ENCODE peak calls at places on chromosomes 3 and 15, in ten cellular contexts. One of them, this sample, is unnamed.

GRCh38 chr15:78282324-78282723 is 17.1 kb downstream of the SKIC8 start:
- DNase-seq in left ventricle myocardium superior: no peak
- DNase-seq in EL: peak
- DNase-seq in activated CD4-positive, CD25-positive, alpha-beta regulatory T cell treated with anti-CD3 and anti-CD28 coated beads, Interleukin-2, amount 50 U/mL, for 16 hours: no peak
- DNase-seq in NCI-H345: no peak
- DNase-seq in body of pancreas: no peak
- DNase-seq in effector memory CD4-positive, alpha-beta T cell: no peak
- DNase-seq in midbrain: no peak
- DNase-seq in HCEC 1CT: peak
- DNase-seq in NCI-H1092 treated with DMSO at 0.1 percent for 48 hours: no peak
- DNase-seq in this sample: no peak

GRCh38 chr3:20225769-20226168 is 39.8 kb upstream of the SGO1 start:
- DNase-seq in left ventricle myocardium superior: no peak
- DNase-seq in EL: peak
- DNase-seq in activated CD4-positive, CD25-positive, alpha-beta regulatory T cell treated with anti-CD3 and anti-CD28 coated beads, Interleukin-2, amount 50 U/mL, for 16 hours: no peak
- DNase-seq in NCI-H345: peak
- DNase-seq in body of pancreas: no peak
- DNase-seq in effector memory CD4-positive, alpha-beta T cell: no peak
- DNase-seq in midbrain: peak
- DNase-seq in HCEC 1CT: no peak
- DNase-seq in NCI-H1092 treated with DMSO at 0.1 percent for 48 hours: peak
- DNase-seq in this sample: no peak

GRCh38 chr15:66901336-66902100 is 163.9 kb upstream of the SMAD3 start:
- DNase-seq in left ventricle myocardium superior: no peak
- DNase-seq in EL: peak
- DNase-seq in activated CD4-positive, CD25-positive, alpha-beta regulatory T cell treated with anti-CD3 and anti-CD28 coated beads, Interleukin-2, amount 50 U/mL, for 16 hours: no peak
- DNase-seq in NCI-H345: no peak
- DNase-seq in body of pancreas: no peak
- DNase-seq in effector memory CD4-positive, alpha-beta T cell: no peak
- DNase-seq in midbrain: no peak
- DNase-seq in HCEC 1CT: peak
- DNase-seq in NCI-H1092 treated with DMSO at 0.1 percent for 48 hours: no peak
- DNase-seq in this sample: no peak

GRCh38 chr15:62475595-62475994 is 310.5 kb upstream of the C2CD4B start:
- DNase-seq in left ventricle myocardium superior: no peak
- DNase-seq in EL: no peak
- DNase-seq in activated CD4-positive, CD25-positive, alpha-beta regulatory T cell treated with anti-CD3 and anti-CD28 coated beads, Interleukin-2, amount 50 U/mL, for 16 hours: no peak
- DNase-seq in NCI-H345: no peak
- DNase-seq in body of pancreas: no peak
- DNase-seq in effector memory CD4-positive, alpha-beta T cell: no peak
- DNase-seq in midbrain: no peak
- DNase-seq in HCEC 1CT: no peak
- DNase-seq in NCI-H1092 treated with DMSO at 0.1 percent for 48 hours: no peak
- DNase-seq in this sample: no peak

GRCh38 chr3:134066539-134067310 is 37.0 kb upstream of the SLCO2A1 start:
- DNase-seq in left ventricle myocardium superior: no peak
- DNase-seq in EL: no peak
- DNase-seq in activated CD4-positive, CD25-positive, alpha-beta regulatory T cell treated with anti-CD3 and anti-CD28 coated beads, Interleukin-2, amount 50 U/mL, for 16 hours: no peak
- DNase-seq in NCI-H345: no peak
- DNase-seq in body of pancreas: no peak
- DNase-seq in effector memory CD4-positive, alpha-beta T cell: no peak
- DNase-seq in midbrain: no peak
- DNase-seq in HCEC 1CT: no peak
- DNase-seq in NCI-H1092 treated with DMSO at 0.1 percent for 48 hours: no peak
- DNase-seq in this sample: no peak

GRCh38 chr15:93210995-93211394 is 122.0 kb upstream of the RGMA start:
- DNase-seq in left ventricle myocardium superior: no peak
- DNase-seq in EL: no peak
- DNase-seq in activated CD4-positive, CD25-positive, alpha-beta regulatory T cell treated with anti-CD3 and anti-CD28 coated beads, Interleukin-2, amount 50 U/mL, for 16 hours: no peak
- DNase-seq in NCI-H345: no peak
- DNase-seq in body of pancreas: no peak
- DNase-seq in effector memory CD4-positive, alpha-beta T cell: no peak
- DNase-seq in midbrain: no peak
- DNase-seq in HCEC 1CT: no peak
- DNase-seq in NCI-H1092 treated with DMSO at 0.1 percent for 48 hours: no peak
- DNase-seq in this sample: no peak

GRCh38 chr3:62723636-62724217 is 151.5 kb downstream of the CADPS start:
- DNase-seq in left ventricle myocardium superior: no peak
- DNase-seq in EL: no peak
- DNase-seq in activated CD4-positive, CD25-positive, alpha-beta regulatory T cell treated with anti-CD3 and anti-CD28 coated beads, Interleukin-2, amount 50 U/mL, for 16 hours: no peak
- DNase-seq in NCI-H345: no peak
- DNase-seq in body of pancreas: no peak
- DNase-seq in effector memory CD4-positive, alpha-beta T cell: no peak
- DNase-seq in midbrain: peak
- DNase-seq in HCEC 1CT: no peak
- DNase-seq in NCI-H1092 treated with DMSO at 0.1 percent for 48 hours: peak
- DNase-seq in this sample: no peak

GRCh38 chr15:50238263-50238662 is 27.3 kb downstream of the HDC start:
- DNase-seq in left ventricle myocardium superior: no peak
- DNase-seq in EL: no peak
- DNase-seq in activated CD4-positive, CD25-positive, alpha-beta regulatory T cell treated with anti-CD3 and anti-CD28 coated beads, Interleukin-2, amount 50 U/mL, for 16 hours: no peak
- DNase-seq in NCI-H345: no peak
- DNase-seq in body of pancreas: no peak
- DNase-seq in effector memory CD4-positive, alpha-beta T cell: no peak
- DNase-seq in midbrain: no peak
- DNase-seq in HCEC 1CT: no peak
- DNase-seq in NCI-H1092 treated with DMSO at 0.1 percent for 48 hours: no peak
- DNase-seq in this sample: no peak

GRCh38 chr15:72983812-72984211 is 68.5 kb upstream of the NEO1 start:
- DNase-seq in left ventricle myocardium superior: no peak
- DNase-seq in EL: no peak
- DNase-seq in activated CD4-positive, CD25-positive, alpha-beta regulatory T cell treated with anti-CD3 and anti-CD28 coated beads, Interleukin-2, amount 50 U/mL, for 16 hours: no peak
- DNase-seq in NCI-H345: no peak
- DNase-seq in body of pancreas: no peak
- DNase-seq in effector memory CD4-positive, alpha-beta T cell: no peak
- DNase-seq in midbrain: no peak
- DNase-seq in HCEC 1CT: no peak
- DNase-seq in NCI-H1092 treated with DMSO at 0.1 percent for 48 hours: no peak
- DNase-seq in this sample: no peak

GRCh38 chr3:174945276-174945675 is 86.1 kb downstream of the NAALADL2 start:
- DNase-seq in left ventricle myocardium superior: no peak
- DNase-seq in EL: no peak
- DNase-seq in activated CD4-positive, CD25-positive, alpha-beta regulatory T cell treated with anti-CD3 and anti-CD28 coated beads, Interleukin-2, amount 50 U/mL, for 16 hours: no peak
- DNase-seq in NCI-H345: no peak
- DNase-seq in body of pancreas: no peak
- DNase-seq in effector memory CD4-positive, alpha-beta T cell: no peak
- DNase-seq in midbrain: no peak
- DNase-seq in HCEC 1CT: no peak
- DNase-seq in NCI-H1092 treated with DMSO at 0.1 percent for 48 hours: no peak
- DNase-seq in this sample: no peak

GRCh38 chr3:180000500-180000899 is 36.2 kb downstream of the PEX5L start:
- DNase-seq in left ventricle myocardium superior: no peak
- DNase-seq in EL: no peak
- DNase-seq in activated CD4-positive, CD25-positive, alpha-beta regulatory T cell treated with anti-CD3 and anti-CD28 coated beads, Interleukin-2, amount 50 U/mL, for 16 hours: no peak
- DNase-seq in NCI-H345: no peak
- DNase-seq in body of pancreas: no peak
- DNase-seq in effector memory CD4-positive, alpha-beta T cell: no peak
- DNase-seq in midbrain: no peak
- DNase-seq in HCEC 1CT: no peak
- DNase-seq in NCI-H1092 treated with DMSO at 0.1 percent for 48 hours: no peak
- DNase-seq in this sample: no peak

GRCh38 chr15:74826372-74826819 is at the start of gene CPLX3:
- DNase-seq in left ventricle myocardium superior: peak
- DNase-seq in EL: no peak
- DNase-seq in activated CD4-positive, CD25-positive, alpha-beta regulatory T cell treated with anti-CD3 and anti-CD28 coated beads, Interleukin-2, amount 50 U/mL, for 16 hours: no peak
- DNase-seq in NCI-H345: no peak
- DNase-seq in body of pancreas: peak
- DNase-seq in effector memory CD4-positive, alpha-beta T cell: peak
- DNase-seq in midbrain: peak
- DNase-seq in HCEC 1CT: no peak
- DNase-seq in NCI-H1092 treated with DMSO at 0.1 percent for 48 hours: no peak
- DNase-seq in this sample: no peak

GRCh38 chr3:84510007-84510406 is 448.8 kb upstream of the CADM2 start:
- DNase-seq in left ventricle myocardium superior: no peak
- DNase-seq in EL: no peak
- DNase-seq in activated CD4-positive, CD25-positive, alpha-beta regulatory T cell treated with anti-CD3 and anti-CD28 coated beads, Interleukin-2, amount 50 U/mL, for 16 hours: no peak
- DNase-seq in NCI-H345: no peak
- DNase-seq in body of pancreas: no peak
- DNase-seq in effector memory CD4-positive, alpha-beta T cell: no peak
- DNase-seq in midbrain: no peak
- DNase-seq in HCEC 1CT: no peak
- DNase-seq in NCI-H1092 treated with DMSO at 0.1 percent for 48 hours: no peak
- DNase-seq in this sample: no peak

GRCh38 chr3:99903844-99904243 is 86.2 kb downstream of the CMSS1 start:
- DNase-seq in left ventricle myocardium superior: no peak
- DNase-seq in EL: no peak
- DNase-seq in activated CD4-positive, CD25-positive, alpha-beta regulatory T cell treated with anti-CD3 and anti-CD28 coated beads, Interleukin-2, amount 50 U/mL, for 16 hours: no peak
- DNase-seq in NCI-H345: no peak
- DNase-seq in body of pancreas: no peak
- DNase-seq in effector memory CD4-positive, alpha-beta T cell: no peak
- DNase-seq in midbrain: no peak
- DNase-seq in HCEC 1CT: no peak
- DNase-seq in NCI-H1092 treated with DMSO at 0.1 percent for 48 hours: no peak
- DNase-seq in this sample: no peak

GRCh38 chr3:39577541-39577940 is 110.1 kb downstream of the MOBP start:
- DNase-seq in left ventricle myocardium superior: no peak
- DNase-seq in EL: no peak
- DNase-seq in activated CD4-positive, CD25-positive, alpha-beta regulatory T cell treated with anti-CD3 and anti-CD28 coated beads, Interleukin-2, amount 50 U/mL, for 16 hours: no peak
- DNase-seq in NCI-H345: no peak
- DNase-seq in body of pancreas: no peak
- DNase-seq in effector memory CD4-positive, alpha-beta T cell: no peak
- DNase-seq in midbrain: no peak
- DNase-seq in HCEC 1CT: no peak
- DNase-seq in NCI-H1092 treated with DMSO at 0.1 percent for 48 hours: no peak
- DNase-seq in this sample: no peak

GRCh38 chr3:128364808-128365360 is 101.8 kb downstream of the DNAJB8 start:
- DNase-seq in left ventricle myocardium superior: no peak
- DNase-seq in EL: no peak
- DNase-seq in activated CD4-positive, CD25-positive, alpha-beta regulatory T cell treated with anti-CD3 and anti-CD28 coated beads, Interleukin-2, amount 50 U/mL, for 16 hours: no peak
- DNase-seq in NCI-H345: no peak
- DNase-seq in body of pancreas: no peak
- DNase-seq in effector memory CD4-positive, alpha-beta T cell: no peak
- DNase-seq in midbrain: no peak
- DNase-seq in HCEC 1CT: no peak
- DNase-seq in NCI-H1092 treated with DMSO at 0.1 percent for 48 hours: no peak
- DNase-seq in this sample: no peak

GRCh38 chr3:112688819-112689218 is 47.9 kb upstream of the CCDC80 start:
- DNase-seq in left ventricle myocardium superior: no peak
- DNase-seq in EL: no peak
- DNase-seq in activated CD4-positive, CD25-positive, alpha-beta regulatory T cell treated with anti-CD3 and anti-CD28 coated beads, Interleukin-2, amount 50 U/mL, for 16 hours: no peak
- DNase-seq in NCI-H345: no peak
- DNase-seq in body of pancreas: no peak
- DNase-seq in effector memory CD4-positive, alpha-beta T cell: no peak
- DNase-seq in midbrain: no peak
- DNase-seq in HCEC 1CT: no peak
- DNase-seq in NCI-H1092 treated with DMSO at 0.1 percent for 48 hours: no peak
- DNase-seq in this sample: no peak

GRCh38 chr15:36912311-36912712 is 188.0 kb downstream of the MEIS2 start:
- DNase-seq in left ventricle myocardium superior: no peak
- DNase-seq in EL: peak
- DNase-seq in activated CD4-positive, CD25-positive, alpha-beta regulatory T cell treated with anti-CD3 and anti-CD28 coated beads, Interleukin-2, amount 50 U/mL, for 16 hours: no peak
- DNase-seq in NCI-H345: no peak
- DNase-seq in body of pancreas: no peak
- DNase-seq in effector memory CD4-positive, alpha-beta T cell: no peak
- DNase-seq in midbrain: no peak
- DNase-seq in HCEC 1CT: peak
- DNase-seq in NCI-H1092 treated with DMSO at 0.1 percent for 48 hours: no peak
- DNase-seq in this sample: no peak

GRCh38 chr3:173622156-173622555 is 224.6 kb downstream of the NLGN1 start:
- DNase-seq in left ventricle myocardium superior: no peak
- DNase-seq in EL: no peak
- DNase-seq in activated CD4-positive, CD25-positive, alpha-beta regulatory T cell treated with anti-CD3 and anti-CD28 coated beads, Interleukin-2, amount 50 U/mL, for 16 hours: no peak
- DNase-seq in NCI-H345: no peak
- DNase-seq in body of pancreas: no peak
- DNase-seq in effector memory CD4-positive, alpha-beta T cell: no peak
- DNase-seq in midbrain: no peak
- DNase-seq in HCEC 1CT: no peak
- DNase-seq in NCI-H1092 treated with DMSO at 0.1 percent for 48 hours: no peak
- DNase-seq in this sample: no peak

GRCh38 chr15:90530250-90531051 is 728 bp downstream of the CRTC3 start:
- DNase-seq in left ventricle myocardium superior: peak
- DNase-seq in EL: peak
- DNase-seq in activated CD4-positive, CD25-positive, alpha-beta regulatory T cell treated with anti-CD3 and anti-CD28 coated beads, Interleukin-2, amount 50 U/mL, for 16 hours: no peak
- DNase-seq in NCI-H345: peak
- DNase-seq in body of pancreas: peak
- DNase-seq in effector memory CD4-positive, alpha-beta T cell: no peak
- DNase-seq in midbrain: peak
- DNase-seq in HCEC 1CT: peak
- DNase-seq in NCI-H1092 treated with DMSO at 0.1 percent for 48 hours: peak
- DNase-seq in this sample: no peak

GRCh38 chr15:42137461-42138261 is 18.8 kb downstream of the PLA2G4F start:
- DNase-seq in left ventricle myocardium superior: no peak
- DNase-seq in EL: peak
- DNase-seq in activated CD4-positive, CD25-positive, alpha-beta regulatory T cell treated with anti-CD3 and anti-CD28 coated beads, Interleukin-2, amount 50 U/mL, for 16 hours: no peak
- DNase-seq in NCI-H345: peak
- DNase-seq in body of pancreas: no peak
- DNase-seq in effector memory CD4-positive, alpha-beta T cell: no peak
- DNase-seq in midbrain: peak
- DNase-seq in HCEC 1CT: peak
- DNase-seq in NCI-H1092 treated with DMSO at 0.1 percent for 48 hours: peak
- DNase-seq in this sample: no peak

GRCh38 chr15:80825361-80826030 is 46.3 kb downstream of the CEMIP start:
- DNase-seq in left ventricle myocardium superior: peak
- DNase-seq in EL: no peak
- DNase-seq in activated CD4-positive, CD25-positive, alpha-beta regulatory T cell treated with anti-CD3 and anti-CD28 coated beads, Interleukin-2, amount 50 U/mL, for 16 hours: no peak
- DNase-seq in NCI-H345: peak
- DNase-seq in body of pancreas: no peak
- DNase-seq in effector memory CD4-positive, alpha-beta T cell: no peak
- DNase-seq in midbrain: peak
- DNase-seq in HCEC 1CT: no peak
- DNase-seq in NCI-H1092 treated with DMSO at 0.1 percent for 48 hours: peak
- DNase-seq in this sample: no peak

GRCh38 chr15:65917936-65918335 is 48.6 kb downstream of the RAB11A start:
- DNase-seq in left ventricle myocardium superior: no peak
- DNase-seq in EL: no peak
- DNase-seq in activated CD4-positive, CD25-positive, alpha-beta regulatory T cell treated with anti-CD3 and anti-CD28 coated beads, Interleukin-2, amount 50 U/mL, for 16 hours: no peak
- DNase-seq in NCI-H345: no peak
- DNase-seq in body of pancreas: no peak
- DNase-seq in effector memory CD4-positive, alpha-beta T cell: no peak
- DNase-seq in midbrain: no peak
- DNase-seq in HCEC 1CT: no peak
- DNase-seq in NCI-H1092 treated with DMSO at 0.1 percent for 48 hours: no peak
- DNase-seq in this sample: no peak

GRCh38 chr3:48088056-48088748 is 72.0 kb upstream of the MAP4 start:
- DNase-seq in left ventricle myocardium superior: peak
- DNase-seq in EL: peak
- DNase-seq in activated CD4-positive, CD25-positive, alpha-beta regulatory T cell treated with anti-CD3 and anti-CD28 coated beads, Interleukin-2, amount 50 U/mL, for 16 hours: no peak
- DNase-seq in NCI-H345: no peak
- DNase-seq in body of pancreas: peak
- DNase-seq in effector memory CD4-positive, alpha-beta T cell: peak
- DNase-seq in midbrain: peak
- DNase-seq in HCEC 1CT: no peak
- DNase-seq in NCI-H1092 treated with DMSO at 0.1 percent for 48 hours: peak
- DNase-seq in this sample: peak

GRCh38 chr3:112931737-112932521 is 43.0 kb downstream of the CD200R1 start:
- DNase-seq in left ventricle myocardium superior: no peak
- DNase-seq in EL: no peak
- DNase-seq in activated CD4-positive, CD25-positive, alpha-beta regulatory T cell treated with anti-CD3 and anti-CD28 coated beads, Interleukin-2, amount 50 U/mL, for 16 hours: no peak
- DNase-seq in NCI-H345: no peak
- DNase-seq in body of pancreas: no peak
- DNase-seq in effector memory CD4-positive, alpha-beta T cell: no peak
- DNase-seq in midbrain: no peak
- DNase-seq in HCEC 1CT: no peak
- DNase-seq in NCI-H1092 treated with DMSO at 0.1 percent for 48 hours: no peak
- DNase-seq in this sample: no peak

GRCh38 chr3:98213276-98213675 is 46.8 kb downstream of the OR5H15 start:
- DNase-seq in left ventricle myocardium superior: no peak
- DNase-seq in EL: no peak
- DNase-seq in activated CD4-positive, CD25-positive, alpha-beta regulatory T cell treated with anti-CD3 and anti-CD28 coated beads, Interleukin-2, amount 50 U/mL, for 16 hours: no peak
- DNase-seq in NCI-H345: no peak
- DNase-seq in body of pancreas: no peak
- DNase-seq in effector memory CD4-positive, alpha-beta T cell: no peak
- DNase-seq in midbrain: no peak
- DNase-seq in HCEC 1CT: no peak
- DNase-seq in NCI-H1092 treated with DMSO at 0.1 percent for 48 hours: no peak
- DNase-seq in this sample: no peak

This sample was measured in CMK.